ENCODE peak calls at places on chromosomes 11 and 22, in eight cellular contexts. One of them, this sample, is unnamed.
A peak's percentile ranks its signal among the peaks of the same experiment; 100 is the strongest.

GRCh38 chr11:15775051-15775541 is 581.2 kb downstream of the SOX6 start:
- ATAC-seq in upper lobe of right lung: no peak
- ATAC-seq in psoas muscle: peak; percentile 63
- ATAC-seq in A549: no peak
- ATAC-seq in heart right ventricle: peak; percentile 37
- ATAC-seq in left lung: peak; percentile 26
- ATAC-seq in lower lobe of right lung: peak; percentile 37
- ATAC-seq in CD8-positive, alpha-beta T cell: no peak
- ATAC-seq in this sample: no peak

GRCh38 chr22:30947163-30947820 is 21.3 kb downstream of the MORC2 start:
- ATAC-seq in upper lobe of right lung: no peak
- ATAC-seq in psoas muscle: peak; percentile 24
- ATAC-seq in A549: no peak
- ATAC-seq in heart right ventricle: peak; percentile 58
- ATAC-seq in left lung: no peak
- ATAC-seq in lower lobe of right lung: no peak
- ATAC-seq in CD8-positive, alpha-beta T cell: no peak
- ATAC-seq in this sample: peak; percentile 84

GRCh38 chr22:38618682-38619081 is 37.5 kb downstream of the FAM227A start:
- ATAC-seq in upper lobe of right lung: no peak
- ATAC-seq in psoas muscle: no peak
- ATAC-seq in A549: no peak
- ATAC-seq in heart right ventricle: no peak
- ATAC-seq in left lung: no peak
- ATAC-seq in lower lobe of right lung: no peak
- ATAC-seq in CD8-positive, alpha-beta T cell: no peak
- ATAC-seq in this sample: no peak

GRCh38 chr11:34266987-34267386 is 90.8 kb downstream of the ABTB2 start:
- ATAC-seq in upper lobe of right lung: no peak
- ATAC-seq in psoas muscle: peak; percentile 18
- ATAC-seq in A549: no peak
- ATAC-seq in heart right ventricle: peak; percentile 19
- ATAC-seq in left lung: no peak
- ATAC-seq in lower lobe of right lung: no peak
- ATAC-seq in CD8-positive, alpha-beta T cell: no peak
- ATAC-seq in this sample: no peak

GRCh38 chr11:123481647-123482046 is 51.6 kb downstream of the GRAMD1B start:
- ATAC-seq in upper lobe of right lung: no peak
- ATAC-seq in psoas muscle: no peak
- ATAC-seq in A549: no peak
- ATAC-seq in heart right ventricle: no peak
- ATAC-seq in left lung: no peak
- ATAC-seq in lower lobe of right lung: no peak
- ATAC-seq in CD8-positive, alpha-beta T cell: no peak
- ATAC-seq in this sample: no peak

GRCh38 chr11:3855808-3856491 is 486 bp downstream of the STIM1 start:
- ATAC-seq in upper lobe of right lung: peak; percentile 47
- ATAC-seq in psoas muscle: peak; percentile 44
- ATAC-seq in A549: peak; percentile 48
- ATAC-seq in heart right ventricle: peak; percentile 39
- ATAC-seq in left lung: peak; percentile 7
- ATAC-seq in lower lobe of right lung: peak; percentile 34
- ATAC-seq in CD8-positive, alpha-beta T cell: no peak
- ATAC-seq in this sample: peak; percentile 22

GRCh38 chr11:71279916-71280645 is 27.7 kb upstream of the SHANK2 start:
- ATAC-seq in upper lobe of right lung: no peak
- ATAC-seq in psoas muscle: no peak
- ATAC-seq in A549: no peak
- ATAC-seq in heart right ventricle: no peak
- ATAC-seq in left lung: no peak
- ATAC-seq in lower lobe of right lung: no peak
- ATAC-seq in CD8-positive, alpha-beta T cell: no peak
- ATAC-seq in this sample: no peak

GRCh38 chr11:44036811-44037657 is 10.7 kb upstream of the ACCSL start:
- ATAC-seq in upper lobe of right lung: peak; percentile 92
- ATAC-seq in psoas muscle: peak; percentile 81
- ATAC-seq in A549: peak; percentile 98
- ATAC-seq in heart right ventricle: peak; percentile 92
- ATAC-seq in left lung: peak; percentile 92
- ATAC-seq in lower lobe of right lung: peak; percentile 90
- ATAC-seq in CD8-positive, alpha-beta T cell: no peak
- ATAC-seq in this sample: peak; percentile 95

GRCh38 chr11:2342557-2342956 is 34.6 kb upstream of the CD81 start:
- ATAC-seq in upper lobe of right lung: no peak
- ATAC-seq in psoas muscle: no peak
- ATAC-seq in A549: no peak
- ATAC-seq in heart right ventricle: no peak
- ATAC-seq in left lung: no peak
- ATAC-seq in lower lobe of right lung: no peak
- ATAC-seq in CD8-positive, alpha-beta T cell: no peak
- ATAC-seq in this sample: no peak

GRCh38 chr11:34602245-34602644 is 18.6 kb upstream of the EHF start:
- ATAC-seq in upper lobe of right lung: no peak
- ATAC-seq in psoas muscle: peak; percentile 52
- ATAC-seq in A549: no peak
- ATAC-seq in heart right ventricle: no peak
- ATAC-seq in left lung: peak; percentile 5
- ATAC-seq in lower lobe of right lung: no peak
- ATAC-seq in CD8-positive, alpha-beta T cell: no peak
- ATAC-seq in this sample: no peak

GRCh38 chr11:27319065-27319464 is 44.0 kb downstream of the CCDC34 start:
- ATAC-seq in upper lobe of right lung: no peak
- ATAC-seq in psoas muscle: no peak
- ATAC-seq in A549: peak; percentile 86
- ATAC-seq in heart right ventricle: no peak
- ATAC-seq in left lung: no peak
- ATAC-seq in lower lobe of right lung: no peak
- ATAC-seq in CD8-positive, alpha-beta T cell: no peak
- ATAC-seq in this sample: no peak

DNA sequence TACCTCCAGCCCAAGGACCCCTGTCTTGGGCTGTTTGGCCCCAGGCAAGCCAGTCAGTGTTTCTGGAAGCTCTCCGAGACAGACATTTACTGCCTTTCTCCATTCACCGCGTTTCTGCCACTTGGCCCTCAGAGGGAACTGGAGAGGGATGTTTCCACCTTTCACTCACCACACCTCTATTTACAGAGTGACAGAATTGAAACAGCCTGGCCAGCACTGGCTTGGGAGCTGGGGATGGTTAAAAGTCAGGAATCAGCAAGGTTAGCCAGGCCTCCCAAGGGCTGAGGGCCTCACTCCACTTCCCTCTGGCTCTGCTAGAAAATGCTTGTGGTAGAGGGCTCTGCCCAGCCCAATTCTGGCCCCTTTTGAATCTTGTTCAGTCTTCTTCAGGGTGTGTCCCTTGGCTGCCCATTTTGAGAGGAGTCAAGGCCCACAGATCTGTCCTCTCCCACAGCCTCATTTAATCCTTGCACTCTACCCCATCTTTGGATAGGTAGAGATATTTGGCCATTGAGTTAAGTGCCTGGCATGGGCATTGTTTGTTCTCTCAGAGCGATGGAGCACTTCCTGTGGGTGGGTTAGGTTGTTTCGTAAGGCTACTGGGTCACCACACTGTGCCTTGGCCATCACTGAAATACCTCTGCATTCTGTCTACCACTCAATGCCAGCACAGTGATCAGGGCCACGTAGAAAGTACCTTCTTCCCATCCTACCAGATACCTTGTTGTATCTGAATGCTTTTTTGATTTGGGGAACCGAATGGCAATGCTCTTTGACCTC is 119.2 kb downstream of the MICAL2 start:
- ATAC-seq in upper lobe of right lung: peak; percentile 82
- ATAC-seq in psoas muscle: no peak
- ATAC-seq in A549: peak; percentile 47
- ATAC-seq in heart right ventricle: no peak
- ATAC-seq in left lung: peak; percentile 83
- ATAC-seq in lower lobe of right lung: peak; percentile 84
- ATAC-seq in CD8-positive, alpha-beta T cell: no peak
- ATAC-seq in this sample: no peak
- H3K27ac ChIP-seq in upper lobe of right lung: peak overlapping the region; percentile 78
- H3K27ac ChIP-seq in psoas muscle: no peak overlapping the region
- H3K27ac ChIP-seq in A549: peak overlapping the region; percentile 32
- H3K27ac ChIP-seq in heart right ventricle: no peak overlapping the region
- H3K27ac ChIP-seq in left lung: peak overlapping the region; percentile 63
- H3K27ac ChIP-seq in lower lobe of right lung: peak overlapping the region; percentile 81
- H3K27ac ChIP-seq in CD8-positive, alpha-beta T cell: no peak overlapping the region
- H3K27ac ChIP-seq in this sample: peak overlapping the region; percentile 65

GRCh38 chr11:64882243-64882642 is 3.8 kb upstream of the EHD1 start:
- ATAC-seq in upper lobe of right lung: no peak
- ATAC-seq in psoas muscle: no peak
- ATAC-seq in A549: no peak
- ATAC-seq in heart right ventricle: no peak
- ATAC-seq in left lung: no peak
- ATAC-seq in lower lobe of right lung: no peak
- ATAC-seq in CD8-positive, alpha-beta T cell: no peak
- ATAC-seq in this sample: no peak
- H3K4me1 ChIP-seq in upper lobe of right lung: peaks cover 39% of the 10 kb centered on the region
- H3K4me1 ChIP-seq in psoas muscle: peaks cover 13% of the 10 kb centered on the region
- H3K4me1 ChIP-seq in A549: peaks cover 24% of the 10 kb centered on the region
- H3K4me1 ChIP-seq in heart right ventricle: peaks cover 32% of the 10 kb centered on the region
- H3K4me1 ChIP-seq in left lung: peaks cover 7% of the 10 kb centered on the region
- H3K4me1 ChIP-seq in lower lobe of right lung: peaks cover 47% of the 10 kb centered on the region
- H3K4me1 ChIP-seq in CD8-positive, alpha-beta T cell: peaks cover 43% of the 10 kb centered on the region
- H3K4me1 ChIP-seq in this sample: peaks cover 30% of the 10 kb centered on the region

GRCh38 chr22:46162285-46162684 is 12.0 kb downstream of the PPARA start:
- ATAC-seq in upper lobe of right lung: peak; percentile 24
- ATAC-seq in psoas muscle: no peak
- ATAC-seq in A549: no peak
- ATAC-seq in heart right ventricle: peak; percentile 43
- ATAC-seq in left lung: no peak
- ATAC-seq in lower lobe of right lung: peak; percentile 27
- ATAC-seq in CD8-positive, alpha-beta T cell: no peak
- ATAC-seq in this sample: no peak
- H3K27ac ChIP-seq in upper lobe of right lung: no peak overlapping the region
- H3K27ac ChIP-seq in psoas muscle: no peak overlapping the region
- H3K27ac ChIP-seq in A549: no peak overlapping the region
- H3K27ac ChIP-seq in heart right ventricle: no peak overlapping the region
- H3K27ac ChIP-seq in left lung: no peak overlapping the region
- H3K27ac ChIP-seq in lower lobe of right lung: no peak overlapping the region
- H3K27ac ChIP-seq in CD8-positive, alpha-beta T cell: no peak overlapping the region
- H3K27ac ChIP-seq in this sample: no peak overlapping the region

GRCh38 chr11:119089319-119089718 is 4.6 kb downstream of the HMBS start:
- ATAC-seq in upper lobe of right lung: no peak
- ATAC-seq in psoas muscle: no peak
- ATAC-seq in A549: no peak
- ATAC-seq in heart right ventricle: no peak
- ATAC-seq in left lung: no peak
- ATAC-seq in lower lobe of right lung: no peak
- ATAC-seq in CD8-positive, alpha-beta T cell: no peak
- ATAC-seq in this sample: no peak
- H3K4me1 ChIP-seq in upper lobe of right lung: peaks cover 23% of the 10 kb centered on the region
- H3K4me1 ChIP-seq in psoas muscle: peaks cover 23% of the 10 kb centered on the region
- H3K4me1 ChIP-seq in A549: peaks cover 44% of the 10 kb centered on the region
- H3K4me1 ChIP-seq in heart right ventricle: peaks cover 36% of the 10 kb centered on the region
- H3K4me1 ChIP-seq in left lung: peaks cover 24% of the 10 kb centered on the region
- H3K4me1 ChIP-seq in lower lobe of right lung: peaks cover 29% of the 10 kb centered on the region
- H3K4me1 ChIP-seq in CD8-positive, alpha-beta T cell: peaks cover 30% of the 10 kb centered on the region
- H3K4me1 ChIP-seq in this sample: no peaks in the 10 kb centered on the region

DNA sequence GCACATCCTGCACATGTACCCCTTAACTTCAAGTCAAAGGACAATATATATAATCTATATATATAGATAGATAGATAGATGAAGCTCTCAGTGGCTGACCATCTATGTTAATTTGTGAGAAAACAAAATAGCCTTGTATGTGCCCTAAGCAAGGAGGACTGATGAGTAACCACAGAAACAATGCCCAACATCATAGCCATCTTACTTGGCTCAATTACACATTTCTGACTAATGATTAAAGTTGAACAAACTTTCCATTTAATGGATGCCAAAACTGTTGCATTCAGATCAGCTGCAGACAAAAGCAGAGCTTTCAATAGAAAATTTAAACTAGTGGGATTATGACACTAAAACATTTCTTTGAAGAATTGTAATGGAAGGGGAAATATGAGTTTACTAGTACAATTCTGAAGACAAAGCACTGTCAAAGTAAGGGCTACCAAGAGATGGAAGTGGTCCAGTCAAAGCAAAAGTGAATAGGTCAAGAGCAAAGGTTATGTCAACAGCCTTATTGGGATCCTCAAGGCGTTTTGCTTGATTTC is 1188.2 kb upstream of the RAG2 start:
- ATAC-seq in upper lobe of right lung: no peak
- ATAC-seq in psoas muscle: no peak
- ATAC-seq in A549: no peak
- ATAC-seq in heart right ventricle: no peak
- ATAC-seq in left lung: peak; percentile 36
- ATAC-seq in lower lobe of right lung: no peak
- ATAC-seq in CD8-positive, alpha-beta T cell: no peak
- ATAC-seq in this sample: no peak
- H3K27ac ChIP-seq in upper lobe of right lung: no peak overlapping the region
- H3K27ac ChIP-seq in psoas muscle: no peak overlapping the region
- H3K27ac ChIP-seq in A549: no peak overlapping the region
- H3K27ac ChIP-seq in heart right ventricle: no peak overlapping the region
- H3K27ac ChIP-seq in left lung: no peak overlapping the region
- H3K27ac ChIP-seq in lower lobe of right lung: no peak overlapping the region
- H3K27ac ChIP-seq in CD8-positive, alpha-beta T cell: no peak overlapping the region
- H3K27ac ChIP-seq in this sample: no peak overlapping the region

This sample was measured in gastroesophageal sphincter.